ENCODE peak calls at places on chromosomes 16 and 17, in seven cellular contexts. V is HCT116, R is Panc1, J is stomach, L is sigmoid colon, H is dorsolateral prefrontal cortex, Z is body of pancreas. P is an unnamed sample.

GRCh38 chr16:79665970-79666369 is 65.4 kb upstream of the MAF start:
- DNase-seq in V (no peak), R (no peak), J (no peak), L (no peak), H (no peak), Z (no peak), P (no peak)

GRCh38 chr16:64440421-64440831 is 681.4 kb downstream of the CDH11 start:
- DNase-seq in V (no peak), R (peak; percentile 73), J (no peak), L (no peak), H (no peak), Z (no peak), P (no peak)

GRCh38 chr16:27818231-27818630 is 245.3 kb downstream of the GSG1L start:
- DNase-seq in V (no peak), R (no peak), J (no peak), L (peak; percentile 15), H (no peak), Z (no peak), P (no peak)

GRCh38 chr17:59370580-59371299 is 39.3 kb downstream of the YPEL2 start:
- DNase-seq in V (no peak), R (no peak), J (no peak), L (peak; percentile 48), H (no peak), Z (peak; percentile 25), P (no peak)

GRCh38 chr17:77951123-77951522 is 7.4 kb upstream of the TNRC6C start:
- DNase-seq in V (no peak), R (no peak), J (no peak), L (no peak), H (no peak), Z (no peak), P (no peak)

GRCh38 chr16:633336-634050 is 2.6 kb downstream of the METTL26 start:
- DNase-seq in V (no peak), R (no peak), J (no peak), L (no peak), H (no peak), Z (no peak), P (no peak)

GRCh38 chr16:3321802-3322201 is 16.5 kb downstream of the ZNF75A start:
- DNase-seq in V (no peak), R (no peak), J (no peak), L (no peak), H (no peak), Z (no peak), P (no peak)

GRCh38 chr16:47142469-47143328 is 1.0 kb downstream of the NETO2 start:
- DNase-seq in V (no peak), R (no peak), J (peak; percentile 29), L (no peak), H (no peak), Z (peak; percentile 15), P (peak; percentile 7)

GRCh38 chr17:7262192-7263070 is at the start of gene CLDN7:
- DNase-seq in V (peak; percentile 93), R (no peak), J (peak; percentile 52), L (no peak), H (no peak), Z (peak; percentile 94), P (no peak)

GRCh38 chr17:13395346-13395745 is 206.4 kb downstream of the HS3ST3A1 start:
- DNase-seq in V (no peak), R (no peak), J (no peak), L (no peak), H (no peak), Z (no peak), P (no peak)
- H3K27ac ChIP-seq in V (no peak overlapping the region), R (no peak overlapping the region), J (no peak overlapping the region), L (no peak overlapping the region), H (no peak overlapping the region), Z (no peak overlapping the region), P (no peak overlapping the region)

GRCh38 chr17:5506307-5506706 is 19.9 kb downstream of the MIS12 start:
- DNase-seq in V (no peak), R (no peak), J (no peak), L (no peak), H (no peak), Z (no peak), P (no peak)

GRCh38 chr17:5510776-5511175 is 24.4 kb downstream of the MIS12 start:
- DNase-seq in V (no peak), R (no peak), J (no peak), L (no peak), H (no peak), Z (no peak), P (no peak)

GRCh38 chr17:5509482-5509881 is 23.1 kb downstream of the MIS12 start:
- DNase-seq in V (no peak), R (no peak), J (no peak), L (no peak), H (no peak), Z (no peak), P (no peak)

GRCh38 chr17:5513610-5514009 is 27.2 kb downstream of the MIS12 start:
- DNase-seq in V (no peak), R (no peak), J (no peak), L (no peak), H (no peak), Z (no peak), P (no peak)

DNA sequence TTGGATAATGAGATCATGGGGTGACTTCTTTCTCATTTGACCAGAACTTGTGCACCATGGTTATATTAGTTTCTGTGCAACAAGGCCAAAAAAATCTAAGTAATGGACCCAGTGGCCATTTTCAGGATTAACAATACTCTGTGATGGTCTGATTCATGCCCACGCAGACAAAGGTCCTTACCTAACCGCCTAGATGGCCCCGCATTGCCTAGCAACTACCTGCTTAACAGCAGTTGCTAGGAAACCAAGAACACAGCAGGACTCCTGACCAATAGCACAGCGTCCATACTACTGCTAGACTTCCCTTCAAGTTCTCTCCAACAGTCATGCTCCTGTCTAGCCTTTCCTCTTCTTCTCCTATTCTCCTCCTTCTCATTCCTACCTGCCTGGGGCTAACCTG is 22.5 kb downstream of the MIS12 start:
- DNase-seq in V (no peak), R (no peak), J (no peak), L (no peak), H (no peak), Z (no peak), P (no peak)
- H3K27ac ChIP-seq in V (no peak overlapping the region), R (no peak overlapping the region), J (no peak overlapping the region), L (no peak overlapping the region), H (no peak overlapping the region), Z (no peak overlapping the region), P (no peak overlapping the region)

GRCh38 chr17:83099570-83100181 is 20.3 kb downstream of the METRNL start:
- DNase-seq in V (no peak), R (no peak), J (peak; percentile 66), L (no peak), H (no peak), Z (peak; percentile 59), P (no peak)
- H3K27ac ChIP-seq in V (no peak overlapping the region), R (no peak overlapping the region), J (peak overlapping the region; percentile 67), L (peak overlapping the region; percentile 30), H (no peak overlapping the region), Z (peak overlapping the region; percentile 84), P (no peak overlapping the region)

DNA sequence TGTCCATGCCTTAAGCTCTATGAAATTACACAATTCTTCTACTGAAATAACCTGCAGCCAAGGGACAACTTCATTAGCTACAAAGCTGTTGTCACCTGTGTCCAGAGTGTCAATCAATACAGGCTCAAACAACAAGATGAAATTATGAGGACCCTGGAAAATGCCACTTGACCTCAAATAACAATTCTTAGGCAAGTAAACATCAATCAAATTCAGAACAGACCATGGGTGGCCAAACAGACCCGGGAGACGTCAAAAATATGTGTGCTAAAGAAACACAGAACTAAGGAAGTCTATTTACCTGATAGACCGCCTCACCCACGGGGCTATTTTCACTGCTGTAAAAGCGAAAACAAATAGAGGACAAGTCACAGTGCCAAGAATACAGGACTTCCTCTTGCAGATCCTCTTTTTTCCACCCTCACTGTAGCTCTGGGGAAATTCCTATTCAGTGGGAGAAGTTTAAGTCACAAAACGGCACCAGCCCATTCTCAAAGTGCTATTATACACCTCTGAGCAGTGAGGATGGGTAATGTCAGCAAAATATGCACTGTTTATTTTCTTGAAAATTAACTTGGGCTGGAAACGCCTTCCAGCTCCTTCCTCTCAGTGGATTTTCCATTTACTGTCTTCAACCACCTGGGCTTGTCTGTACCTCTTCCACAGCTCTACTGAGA is 2.7 kb downstream of the LITAF start:
- DNase-seq in V (no peak), R (no peak), J (peak; percentile 69), L (no peak), H (no peak), Z (no peak), P (peak; percentile 16)
- H3K27ac ChIP-seq in V (no peak overlapping the region), R (peak overlapping the region; percentile 71), J (peak overlapping the region; percentile 99), L (peak overlapping the region; percentile 94), H (peak overlapping the region; percentile 67), Z (peak overlapping the region; percentile 93), P (peak overlapping the region; percentile 43)

GRCh38 chr16:69273009-69273408 is 38.1 kb upstream of the VPS4A start:
- DNase-seq in V (no peak), R (no peak), J (no peak), L (no peak), H (no peak), Z (no peak), P (no peak)
- H3K27ac ChIP-seq in V (no peak overlapping the region), R (no peak overlapping the region), J (no peak overlapping the region), L (no peak overlapping the region), H (no peak overlapping the region), Z (no peak overlapping the region), P (no peak overlapping the region)

DNA sequence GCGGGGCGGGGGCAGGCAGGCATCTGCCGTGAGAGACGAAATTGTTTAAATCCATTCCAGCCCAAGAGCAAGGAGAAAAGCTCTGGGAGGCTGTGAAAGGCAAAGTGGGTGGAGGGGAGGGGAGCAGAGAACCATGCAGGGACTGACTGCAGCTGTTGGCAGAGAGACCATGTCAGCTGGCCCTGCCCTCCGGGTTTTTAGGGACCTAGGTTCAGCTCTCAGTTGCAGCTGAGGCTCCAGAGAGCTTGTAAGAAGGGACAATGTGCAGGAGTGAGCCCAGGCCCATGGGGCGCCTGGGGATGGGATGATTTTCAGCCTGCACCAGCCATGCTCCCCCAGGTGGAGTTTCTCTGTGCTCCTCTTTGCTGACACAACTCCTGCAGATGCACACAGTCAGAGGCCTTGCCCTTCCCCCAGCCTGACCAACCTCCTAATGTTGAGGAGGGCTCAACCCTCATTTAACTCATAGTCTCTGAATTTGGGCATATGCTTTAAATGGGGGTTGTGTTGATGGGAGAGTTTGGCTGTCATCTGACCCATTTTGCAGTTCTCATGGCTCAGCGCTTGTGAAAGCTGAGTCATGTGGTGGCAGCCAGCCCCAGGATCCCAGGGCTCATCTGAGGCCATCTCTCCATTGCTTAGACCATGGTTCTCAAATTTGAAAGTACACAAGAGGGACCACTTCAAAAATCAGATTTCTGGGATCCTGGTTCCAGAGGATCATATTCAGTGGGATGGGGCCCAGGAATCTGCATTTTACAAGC is 70.8 kb downstream of the PLXDC1 start:
- DNase-seq in V (no peak), R (no peak), J (no peak), L (peak; percentile 76), H (peak; percentile 56), Z (no peak), P (no peak)
- H3K27ac ChIP-seq in V (no peak overlapping the region), R (no peak overlapping the region), J (peak overlapping the region; percentile 20), L (peak overlapping the region; percentile 31), H (peak overlapping the region; percentile 29), Z (no peak overlapping the region), P (no peak overlapping the region)